ENCODE peak calls at places on chromosomes 2 and 18, in nine cellular contexts. S, K, C, G, J, A, M, X and T are unnamed samples.

GRCh38 chr18:49277395-49278036 is 182.9 kb downstream of the DYM start:
- DNase-seq in S (no peak), A (no peak), X (no peak), G (no peak), M (peak), C (no peak), K (no peak), J (no peak), T (no peak)

GRCh38 chr2:84546551-84546950 is 30.3 kb downstream of the DNAH6 start:
- DNase-seq in S (no peak), M (no peak), X (no peak), K (no peak), A (no peak), G (no peak), J (no peak), C (no peak), T (no peak)

GRCh38 chr18:57954928-57955327 is 89.1 kb upstream of the NEDD4L start:
- DNase-seq in K (no peak), G (no peak), M (no peak), X (no peak), C (no peak), J (no peak), A (no peak), S (no peak), T (no peak)

GRCh38 chr2:11622611-11623010 is 47.4 kb downstream of the NTSR2 start:
- DNase-seq in A (no peak), M (no peak), K (no peak), S (no peak), J (no peak), X (no peak), G (no peak), C (no peak), T (no peak)

GRCh38 chr2:31197166-31197565 is 20.1 kb downstream of the CAPN14 start:
- DNase-seq in J (no peak), M (no peak), A (no peak), S (no peak), K (no peak), X (no peak), G (no peak), C (no peak), T (no peak)

GRCh38 chr2:206031162-206031784 is 54.7 kb downstream of the INO80D start:
- DNase-seq in J (no peak), X (no peak), A (no peak), M (peak), C (no peak), K (no peak), G (no peak), S (no peak), T (peak)

GRCh38 chr2:71671203-71671602 is 217.8 kb downstream of the DYSF start:
- DNase-seq in S (peak), X (no peak), M (no peak), K (no peak), J (no peak), C (no peak), A (no peak), G (no peak), T (no peak)

GRCh38 chr2:109279243-109279860 is 150.3 kb downstream of the SH3RF3 start:
- DNase-seq in C (no peak), M (no peak), S (peak), K (no peak), A (no peak), X (no peak), G (no peak), J (no peak), T (no peak)

GRCh38 chr2:31707992-31708391 is 127.3 kb upstream of the SRD5A2 start:
- DNase-seq in J (no peak), G (no peak), M (no peak), C (peak), A (no peak), S (no peak), K (no peak), X (no peak), T (no peak)

GRCh38 chr18:34710430-34711386 is 610 bp downstream of the DTNA start:
- DNase-seq in S (no peak), X (no peak), A (peak), K (no peak), G (no peak), J (no peak), C (no peak), M (peak), T (no peak)

GRCh38 chr2:219713110-219713509 is 85.7 kb downstream of the SLC4A3 start:
- DNase-seq in M (peak), S (no peak), X (peak), J (no peak), K (no peak), G (no peak), C (no peak), A (no peak), T (peak)

GRCh38 chr18:8696749-8697211 is 8.6 kb upstream of the MTCL1 start:
- DNase-seq in J (peak), C (peak), M (peak), A (no peak), X (peak), S (peak), K (peak), G (peak), T (peak)

GRCh38 chr2:71216501-71216900 is 10.4 kb downstream of the PAIP2B start:
- DNase-seq in S (no peak), G (no peak), J (no peak), X (no peak), C (peak), M (no peak), K (no peak), A (no peak), T (no peak)

GRCh38 chr2:128770143-128771080 is 451.7 kb upstream of the HS6ST1 start:
- DNase-seq in C (peak), G (no peak), J (no peak), S (no peak), K (no peak), M (no peak), X (no peak), A (no peak), T (no peak)

GRCh38 chr2:98859323-98859722 is 76.7 kb downstream of the CRACDL start:
- DNase-seq in C (no peak), K (no peak), M (no peak), A (no peak), G (no peak), J (no peak), S (no peak), X (no peak), T (no peak)

GRCh38 chr18:49560277-49561126 is 1.4 kb upstream of the LIPG start:
- DNase-seq in S (peak), C (peak), A (no peak), M (no peak), K (no peak), X (no peak), G (no peak), J (no peak), T (no peak)